ENCODE peak calls at places on chromosomes 2 and 18, in seven cellular contexts. J, L, T, Q, A, M and I are unnamed samples.

GRCh38 chr2:147490612-147491261 is 354.1 kb upstream of the ACVR2A start:
- DNase-seq in Q (no peak), J (no peak), M (no peak), L (peak), T (no peak), A (no peak), I (no peak)

GRCh38 chr18:57125627-57126026 is 21.3 kb upstream of the BOD1L2 start:
- DNase-seq in A (no peak), J (no peak), L (no peak), T (no peak), M (no peak), Q (no peak), I (no peak)

GRCh38 chr2:74549685-74549971 is 4.1 kb downstream of the LOXL3 start:
- DNase-seq in L (no peak), M (no peak), Q (no peak), A (no peak), T (peak), J (no peak), I (no peak)

GRCh38 chr18:12271376-12272235 is 17.4 kb downstream of the CIDEA start:
- DNase-seq in M (peak), Q (peak), T (peak), A (peak), L (peak), J (peak), I (peak)

GRCh38 chr2:75595541-75596395 is 35.0 kb upstream of the EVA1A start:
- DNase-seq in Q (peak), A (no peak), J (peak), M (peak), T (peak), L (peak), I (peak)

GRCh38 chr18:29156531-29156930 is 979.6 kb upstream of the CDH2 start:
- DNase-seq in J (peak), M (no peak), A (no peak), T (no peak), L (no peak), Q (peak), I (no peak)

GRCh38 chr2:25822190-25823117 is 55.8 kb downstream of the ASXL2 start:
- DNase-seq in M (no peak), L (no peak), Q (no peak), A (no peak), J (peak), T (peak), I (peak)

GRCh38 chr2:147927053-147927588 is 82.3 kb downstream of the ACVR2A start:
- DNase-seq in Q (no peak), T (no peak), M (no peak), L (no peak), A (no peak), J (no peak), I (no peak)

GRCh38 chr2:199370150-199370780 is 87.5 kb downstream of the SATB2 start:
- DNase-seq in A (no peak), T (peak), J (no peak), Q (peak), L (no peak), M (no peak), I (peak)

GRCh38 chr18:13577091-13577697 is 149.2 kb downstream of the FAM210A start:
- DNase-seq in Q (peak), T (peak), J (peak), M (no peak), A (no peak), L (no peak), I (peak)

GRCh38 chr2:168165985-168166901 is 81.2 kb downstream of the STK39 start:
- DNase-seq in L (no peak), Q (no peak), J (no peak), M (no peak), T (no peak), A (no peak), I (no peak)

GRCh38 chr2:29502452-29502851 is 387.2 kb downstream of the CLIP4 start:
- DNase-seq in Q (peak), L (peak), A (no peak), M (no peak), J (no peak), T (peak), I (peak)

GRCh38 chr2:10124538-10125045 is 2.1 kb downstream of the RRM2 start:
- DNase-seq in J (peak), Q (peak), A (no peak), L (peak), M (peak), T (peak), I (peak)

GRCh38 chr2:23637011-23637778 is 252.2 kb downstream of the KLHL29 start:
- DNase-seq in A (no peak), L (no peak), M (peak), T (peak), Q (no peak), J (no peak), I (peak)

GRCh38 chr18:2050016-2050415 is 521.3 kb downstream of the METTL4 start:
- DNase-seq in J (peak), M (no peak), Q (no peak), L (no peak), T (no peak), A (no peak), I (peak)

GRCh38 chr2:234722176-234722575 is 225.3 kb upstream of the ARL4C start:
- DNase-seq in A (no peak), J (no peak), T (peak), Q (no peak), L (peak), M (no peak), I (no peak)

GRCh38 chr2:149200109-149200520 is 130.3 kb upstream of the LYPD6 start:
- DNase-seq in M (peak), Q (peak), T (peak), J (peak), A (no peak), L (peak), I (peak)

GRCh38 chr2:70068119-70068518 is 19.2 kb upstream of the PCBP1 start:
- DNase-seq in J (no peak), M (no peak), A (no peak), Q (no peak), T (peak), L (no peak), I (no peak)

GRCh38 chr18:11951390-11951851 is 29.9 kb upstream of the IMPA2 start:
- DNase-seq in A (no peak), J (no peak), M (no peak), Q (no peak), L (no peak), T (no peak), I (no peak)

GRCh38 chr18:71105078-71105819 is 816.4 kb downstream of the SOCS6 start:
- DNase-seq in J (no peak), Q (peak), T (peak), M (peak), L (peak), A (no peak), I (peak)

GRCh38 chr2:636151-636621 is 41.0 kb downstream of the TMEM18 start:
- DNase-seq in Q (no peak), T (no peak), A (no peak), J (no peak), L (no peak), M (no peak), I (no peak)

GRCh38 chr2:137287934-137288639 is 522.7 kb downstream of the THSD7B start:
- DNase-seq in A (no peak), L (no peak), Q (no peak), T (peak), J (peak), M (no peak), I (no peak)

GRCh38 chr2:128765822-128766221 is 447.2 kb upstream of the HS6ST1 start:
- DNase-seq in M (no peak), Q (no peak), A (no peak), L (no peak), T (no peak), J (no peak), I (no peak)

GRCh38 chr2:239820836-239821693 is 204.1 kb downstream of the NDUFA10 start:
- DNase-seq in L (no peak), M (no peak), J (no peak), Q (no peak), T (no peak), A (no peak), I (no peak)

GRCh38 chr2:62163106-62163831 is 32.6 kb upstream of the B3GNT2 start:
- DNase-seq in A (no peak), J (no peak), M (no peak), T (peak), Q (no peak), L (peak), I (no peak)

GRCh38 chr2:196479350-196479749 is 160.2 kb upstream of the CCDC150 start:
- DNase-seq in M (no peak), T (peak), L (no peak), J (peak), Q (no peak), A (no peak), I (peak)

GRCh38 chr2:99864561-99865216 is 277.7 kb downstream of the AFF3 start:
- DNase-seq in J (no peak), T (peak), Q (no peak), L (no peak), A (no peak), M (peak), I (peak)

GRCh38 chr2:173343921-173344320 is 10.8 kb upstream of the CDCA7 start:
- DNase-seq in Q (no peak), T (no peak), L (no peak), A (no peak), M (no peak), J (no peak), I (no peak)

GRCh38 chr2:25885933-25886332 is 7.6 kb upstream of the ASXL2 start:
- DNase-seq in L (no peak), M (peak), J (peak), T (peak), A (no peak), Q (peak), I (peak)

GRCh38 chr2:1556776-1557466 is 143.7 kb downstream of the TPO start:
- DNase-seq in A (no peak), L (no peak), M (peak), J (no peak), T (peak), Q (peak), I (peak)

GRCh38 chr18:3649559-3650426 is 199.8 kb downstream of the TGIF1 start:
- DNase-seq in T (peak), A (no peak), L (no peak), J (peak), M (peak), Q (peak), I (peak)
- H3K27ac ChIP-seq in T (peak), A (peak), L (peak), J (peak), M (peak), Q (peak), I (peak)

GRCh38 chr2:170815746-170816498 is 765 bp upstream of the GAD1 start:
- DNase-seq in L (peak), M (peak), T (peak), Q (peak), J (peak), A (peak), I (peak)
- TF ChIP-seq EZH2 in L (peak), M (peak), T (no peak), Q (no peak), J (no peak), A (no peak), I (no peak)

GRCh38 chr2:64105676-64106461 is 38.4 kb downstream of the PELI1 start:
- DNase-seq in T (no peak), J (no peak), Q (no peak), A (no peak), L (no peak), M (no peak), I (peak)
- H3K27ac ChIP-seq in T (no peak), J (no peak), Q (no peak), A (no peak), L (peak), M (no peak), I (no peak)

GRCh38 chr2:46296840-46297545 is at the start of gene EPAS1:
- DNase-seq in Q (peak), L (peak), M (peak), J (peak), T (peak), A (no peak), I (peak)

GRCh38 chr2:46298522-46299351 is 1.5 kb downstream of the EPAS1 start:
- DNase-seq in M (peak), A (no peak), L (peak), Q (peak), J (peak), T (peak), I (peak)

GRCh38 chr2:46297546-46298271 is 502 bp downstream of the EPAS1 start:
- DNase-seq in J (peak), M (no peak), L (peak), Q (peak), A (no peak), T (peak), I (no peak)

GRCh38 chr2:46299365-46300263 is 2.4 kb downstream of the EPAS1 start:
- DNase-seq in Q (peak), A (no peak), T (peak), L (peak), J (peak), M (peak), I (peak)

GRCh38 chr2:46298272-46298521 is 990 bp downstream of the EPAS1 start:
- DNase-seq in A (no peak), M (no peak), Q (no peak), T (peak), J (no peak), L (no peak), I (no peak)
- TF ChIP-seq EZH2 in A (no peak), M (no peak), Q (no peak), T (no peak), J (no peak), L (no peak), I (peak)

GRCh38 chr2:96877513-96878159 is 7.8 kb upstream of the SEMA4C start:
- DNase-seq in A (no peak), J (no peak), T (no peak), L (no peak), Q (no peak), M (no peak), I (no peak)
- H3K27ac ChIP-seq in A (no peak), J (no peak), T (no peak), L (no peak), Q (no peak), M (no peak), I (no peak)

DNA sequence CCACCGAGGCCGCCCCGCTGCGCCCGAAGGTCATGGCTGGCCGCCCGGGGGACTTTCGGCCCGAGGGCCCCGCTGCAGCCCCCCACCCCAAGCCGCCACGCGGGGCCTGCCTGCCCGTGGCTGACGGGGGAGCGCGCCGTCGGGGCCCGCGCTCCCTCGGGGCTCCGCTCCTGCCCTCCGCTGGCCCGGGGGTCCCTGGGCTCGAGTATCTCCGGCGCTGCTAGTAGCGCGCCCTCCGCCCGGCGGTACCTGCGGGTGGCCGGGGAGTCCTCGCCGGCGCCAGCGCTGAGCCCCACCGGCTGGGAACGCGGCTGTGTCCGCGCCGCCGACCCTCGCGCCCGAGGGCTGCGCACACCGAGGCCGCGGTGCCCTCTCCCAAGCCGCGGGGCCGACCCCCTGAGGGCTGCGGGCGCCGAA is 306 bp downstream of the KCNG3 start:
- DNase-seq in M (no peak), Q (no peak), T (no peak), L (no peak), A (no peak), J (no peak), I (no peak)
- TF ChIP-seq EZH2 in M (peak), Q (no peak), T (no peak), L (no peak), A (no peak), J (no peak), I (peak)

DNA sequence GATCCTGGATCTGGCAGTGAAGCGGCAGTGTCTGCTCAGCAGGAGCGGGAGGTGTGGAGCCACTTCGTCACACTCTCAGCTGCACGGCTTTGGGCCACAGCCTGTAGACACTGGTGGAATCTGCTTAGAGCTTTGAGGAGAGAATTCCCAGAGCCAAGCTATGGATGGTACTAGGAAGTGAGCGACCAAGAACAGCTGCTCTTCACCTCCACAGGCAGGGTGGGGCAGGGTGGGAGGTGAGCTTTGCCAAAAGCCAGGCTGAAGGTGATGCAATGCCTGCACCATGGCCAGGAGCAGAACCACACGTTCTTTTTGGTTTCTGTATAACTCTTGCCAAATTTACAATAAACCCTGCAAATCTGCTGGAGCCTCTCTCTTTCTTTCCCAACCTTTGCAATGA is 226.1 kb downstream of the ANKRD30B start:
- DNase-seq in Q (peak), A (no peak), M (no peak), T (no peak), L (no peak), J (peak), I (no peak)
- H3K27ac ChIP-seq in Q (peak), A (no peak), M (no peak), T (no peak), L (no peak), J (peak), I (no peak)

GRCh38 chr2:121284424-121285076 is 452 bp downstream of the TFCP2L1 start:
- DNase-seq in M (no peak), A (no peak), Q (no peak), T (no peak), J (peak), L (no peak), I (no peak)
- TF ChIP-seq EZH2 in M (peak), A (no peak), Q (no peak), T (peak), J (no peak), L (peak), I (peak)

GRCh38 chr2:171244466-171244969 is 83.8 kb upstream of the TLK1 start:
- DNase-seq in A (no peak), Q (no peak), L (no peak), T (peak), J (peak), M (peak), I (peak)

GRCh38 chr2:171247741-171248140 is 87.0 kb upstream of the TLK1 start:
- DNase-seq in J (no peak), Q (no peak), M (no peak), A (no peak), T (no peak), L (no peak), I (no peak)

GRCh38 chr2:171241771-171242170 is 81.1 kb upstream of the TLK1 start:
- DNase-seq in M (no peak), T (no peak), Q (no peak), L (no peak), J (peak), A (no peak), I (no peak)

GRCh38 chr2:171248205-171248662 is 87.5 kb upstream of the TLK1 start:
- DNase-seq in L (no peak), T (no peak), A (no peak), J (no peak), Q (no peak), M (no peak), I (no peak)

DNA sequence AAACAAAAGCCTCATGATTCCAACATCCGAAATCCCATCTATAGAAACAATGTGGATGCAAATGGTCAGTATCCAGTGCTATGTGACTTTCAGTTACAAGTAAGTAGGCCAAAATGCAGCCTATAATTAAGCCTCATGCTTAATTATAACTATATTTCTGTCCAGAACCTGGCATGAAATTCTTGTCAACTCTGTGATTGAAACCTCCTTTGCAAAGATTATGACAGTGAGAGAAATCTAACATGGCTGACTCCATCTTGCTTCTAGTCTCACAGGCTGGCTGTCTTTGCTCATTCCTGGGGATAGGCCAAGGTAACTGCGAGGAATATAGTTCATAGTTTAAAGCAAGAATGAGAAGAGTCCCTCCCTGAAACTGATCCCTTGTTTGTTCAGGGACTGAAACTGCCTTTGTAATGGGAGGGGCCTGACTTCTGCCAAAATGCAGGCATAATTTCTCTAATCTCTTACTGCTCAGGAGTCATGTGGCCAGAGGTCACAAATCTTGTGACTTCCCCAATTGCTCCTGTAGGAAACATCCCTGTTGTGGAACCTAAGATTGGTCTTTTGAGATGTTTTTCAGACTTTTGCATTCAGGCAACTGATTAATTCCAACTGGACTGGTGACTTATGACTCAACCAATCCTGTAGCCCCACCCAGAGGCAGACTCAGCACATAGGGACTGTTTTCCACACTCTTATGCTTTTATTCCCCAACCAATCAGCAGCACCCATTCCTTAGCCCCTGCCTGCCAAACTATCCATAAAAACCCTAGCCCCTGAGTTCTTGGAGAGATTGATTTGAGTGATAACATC is 84.5 kb upstream of the TLK1 start:
- DNase-seq in L (peak), Q (peak), M (peak), T (peak), J (peak), A (no peak), I (peak)
- H3K27ac ChIP-seq in L (no peak), Q (no peak), M (no peak), T (peak), J (no peak), A (no peak), I (no peak)

GRCh38 chr2:218855305-218856167 is 4.1 kb upstream of the WNT6 start:
- DNase-seq in T (no peak), M (no peak), Q (no peak), J (no peak), L (no peak), A (no peak), I (no peak)
- TF ChIP-seq EZH2 in T (no peak), M (no peak), Q (no peak), J (no peak), L (no peak), A (no peak), I (peak)